ENCODE peak calls at places on chromosomes 16 and 17, in four cellular contexts. J is K562, V is SK-N-SH, R is HepG2. C is an unnamed sample.

GRCh38 chr16:52386694-52387093 is 160.2 kb downstream of the TOX3 start:
- DNase-seq in R (no peak), J (no peak), V (no peak), C (no peak)

GRCh38 chr16:60225541-60225940 is 1491.4 kb upstream of the GOT2 start:
- DNase-seq in R (no peak), V (no peak), J (no peak), C (no peak)

GRCh38 chr17:4297351-4297750 is 33.6 kb upstream of the ANKFY1 start:
- DNase-seq in R (no peak), V (no peak), J (no peak), C (no peak)

GRCh38 chr16:50916040-50916439 is 174.2 kb downstream of the CYLD start:
- DNase-seq in V (no peak), R (no peak), J (no peak), C (no peak)

GRCh38 chr17:57997085-57997809 is 9.2 kb upstream of the VEZF1 start:
- DNase-seq in V (no peak), R (no peak), J (no peak), C (no peak)

GRCh38 chr17:68198931-68199836 is 48.7 kb upstream of the AMZ2 start:
- DNase-seq in R (no peak), J (no peak), V (peak), C (no peak)

GRCh38 chr17:73138541-73139138 is 26.2 kb upstream of the SSTR2 start:
- DNase-seq in J (no peak), R (no peak), V (no peak), C (no peak)

GRCh38 chr16:47129755-47130435 is 13.8 kb downstream of the NETO2 start:
- DNase-seq in R (no peak), V (no peak), J (no peak), C (no peak)

GRCh38 chr16:55036371-55036821 is 105.7 kb downstream of the IRX5 start:
- DNase-seq in V (no peak), R (no peak), J (no peak), C (no peak)

GRCh38 chr17:48131216-48131824 is 23.8 kb downstream of the SNX11 start:
- DNase-seq in J (peak), R (peak), V (peak), C (no peak)

GRCh38 chr16:88896238-88897065 is 30.0 kb upstream of the PABPN1L start:
- DNase-seq in V (no peak), R (no peak), J (no peak), C (no peak)

GRCh38 chr17:77501101-77501566 is 360.4 kb downstream of the SEC14L1 start:
- DNase-seq in J (peak), V (peak), R (peak), C (no peak)

GRCh38 chr16:58732545-58733247 is 1.4 kb downstream of the GOT2 start:
- DNase-seq in J (no peak), V (no peak), R (no peak), C (no peak)

GRCh38 chr17:48639982-48640857 is 14.1 kb upstream of the HOXB9 start:
- DNase-seq in J (no peak), V (no peak), R (no peak), C (no peak)

GRCh38 chr16:82631701-82632685 is 5.2 kb downstream of the CDH13 start:
- DNase-seq in V (peak), R (no peak), J (peak), C (no peak)

GRCh38 chr16:67534420-67534819 is 5.8 kb downstream of the RIPOR1 start:
- DNase-seq in V (peak), J (no peak), R (no peak), C (no peak)

GRCh38 chr16:28288117-28288516 is 4.2 kb upstream of the SBK1 start:
- DNase-seq in R (no peak), V (no peak), J (no peak), C (no peak)

GRCh38 chr17:28065706-28066105 is 23.2 kb downstream of the NLK start:
- DNase-seq in J (no peak), V (no peak), R (no peak), C (no peak)

GRCh38 chr16:81446318-81447275 is 2.0 kb downstream of the CMIP start:
- DNase-seq in J (no peak), V (peak), R (no peak), C (no peak)

GRCh38 chr16:51119576-51120288 is 31.3 kb downstream of the SALL1 start:
- DNase-seq in V (no peak), J (no peak), R (peak), C (no peak)

GRCh38 chr16:23857256-23857891 is 21.6 kb downstream of the PRKCB start:
- DNase-seq in R (no peak), J (no peak), V (no peak), C (no peak)

GRCh38 chr17:82134101-82134500 is 36.1 kb upstream of the FASN start:
- DNase-seq in J (no peak), V (peak), R (no peak), C (no peak)

GRCh38 chr17:48541574-48542113 is 3.3 kb downstream of the HOXB2 start:
- DNase-seq in V (peak), R (no peak), J (peak), C (no peak)

GRCh38 chr17:50550661-50551432 is 3.9 kb downstream of the SPATA20 start:
- DNase-seq in R (peak), J (peak), V (peak), C (no peak)

GRCh38 chr16:75695708-75696107 is 5.6 kb downstream of the DUXB start:
- DNase-seq in R (peak), J (peak), V (peak), C (no peak)

GRCh38 chr17:75244133-75244866 is 17.1 kb downstream of the GGA3 start:
- DNase-seq in R (no peak), V (no peak), J (no peak), C (no peak)

GRCh38 chr17:32927724-32928526 is at the start of gene TMEM98:
- DNase-seq in R (no peak), V (peak), J (peak), C (no peak)

GRCh38 chr16:67158637-67159600 is 790 bp downstream of the TRADD start:
- DNase-seq in J (peak), R (peak), V (peak), C (peak)

GRCh38 chr16:5905935-5906334 is 808.3 kb upstream of the EEF2KMT start:
- DNase-seq in J (no peak), V (no peak), R (no peak), C (no peak)

GRCh38 chr17:73174126-73174525 is 9.3 kb downstream of the SSTR2 start:
- DNase-seq in J (no peak), V (no peak), R (no peak), C (no peak)

GRCh38 chr16:20611975-20612471 is 35.9 kb upstream of the ACSM2B start:
- DNase-seq in J (no peak), R (no peak), V (no peak), C (no peak)

GRCh38 chr16:81237282-81237681 is 1.2 kb upstream of the BCO1 start:
- DNase-seq in J (no peak), R (no peak), V (no peak), C (no peak)

GRCh38 chr16:90046971-90047713 is 27.9 kb upstream of the DBNDD1 start:
- DNase-seq in R (peak), V (no peak), J (no peak), C (no peak)

GRCh38 chr16:27646811-27647210 is 96.9 kb downstream of the KATNIP start:
- DNase-seq in R (no peak), J (no peak), V (no peak), C (no peak)

GRCh38 chr17:81322271-81323082 is 27.4 kb upstream of the SLC38A10 start:
- DNase-seq in J (peak), R (peak), V (peak), C (no peak)

GRCh38 chr16:3520398-3520797 is 19.6 kb downstream of the CLUAP1 start:
- DNase-seq in R (no peak), J (no peak), V (no peak), C (no peak)
- TF ChIP-seq TAF1 in R (no peak), J (no peak), V (no peak), C (no peak)

GRCh38 chr17:39200957-39201510 is 951 bp downstream of the RPL19 start:
- DNase-seq in V (no peak), R (no peak), J (no peak), C (no peak)
- TF ChIP-seq EP300 in V (no peak), R (no peak), J (no peak), C (no peak)

GRCh38 chr16:1309888-1310831 is 724 bp downstream of the UBE2I start:
- DNase-seq in J (peak), R (no peak), V (peak), C (no peak)
- TF ChIP-seq FOXM1 in J (no peak), R (no peak), V (no peak), C (no peak)

GRCh38 chr16:70703041-70703834 is 17.4 kb upstream of the MTSS2 start:
- DNase-seq in V (peak), R (peak), J (peak), C (no peak)
- TF ChIP-seq TAF1 in V (no peak), R (no peak), J (no peak), C (no peak)

GRCh38 chr16:87766485-87766797 is 655 bp upstream of the KLHDC4 start:
- DNase-seq in J (no peak), R (no peak), V (no peak), C (no peak)

GRCh38 chr16:87762620-87763019 is 3.2 kb downstream of the KLHDC4 start:
- DNase-seq in R (no peak), J (no peak), V (no peak), C (no peak)

GRCh38 chr16:87765473-87765775 is 362 bp downstream of the KLHDC4 start:
- DNase-seq in R (no peak), J (peak), V (peak), C (no peak)

GRCh38 chr16:87764600-87765472 is 950 bp downstream of the KLHDC4 start:
- DNase-seq in V (peak), R (no peak), J (no peak), C (no peak)

GRCh38 chr16:87765776-87766484 is at the start of gene KLHDC4:
- DNase-seq in J (peak), R (peak), V (peak), C (peak)
- TF ChIP-seq EP300 in J (no peak), R (no peak), V (no peak), C (no peak)

C was measured in GM12878.